ENCODE peak calls at places on chromosomes 1 and 21, in seven cellular contexts. Y, Z, M, S, O, T and U are unnamed samples.

GRCh38 chr1:179091691-179092165 is 9.9 kb downstream of the TOR3A start:
- DNase-seq in O (no peak), M (no peak), Z (no peak), T (peak; percentile 17), S (peak; percentile 73), Y (peak; percentile 57), U (peak; percentile 56)

GRCh38 chr1:20793236-20793635 is 6.1 kb upstream of the HP1BP3 start:
- DNase-seq in M (no peak), T (no peak), S (no peak), Y (no peak), O (no peak), Z (no peak), U (no peak)

GRCh38 chr1:23792151-23792945 is 1.4 kb downstream of the LYPLA2 start:
- DNase-seq in T (no peak), Y (no peak), Z (no peak), M (no peak), S (no peak), O (no peak), U (no peak)

GRCh38 chr1:29849038-29849750 is 612.9 kb downstream of the PTPRU start:
- DNase-seq in T (peak; percentile 41), Z (peak; percentile 26), O (no peak), M (no peak), S (peak; percentile 1), Y (peak; percentile 31), U (no peak)

GRCh38 chr21:42092805-42093590 is 21.9 kb downstream of the UMODL1 start:
- DNase-seq in M (no peak), T (no peak), O (no peak), Z (no peak), Y (no peak), S (no peak), U (no peak)

GRCh38 chr1:26666855-26667254 is 29.0 kb upstream of the ARID1A start:
- DNase-seq in Z (no peak), S (peak; percentile 52), Y (peak; percentile 24), M (no peak), T (peak; percentile 55), O (no peak), U (peak; percentile 50)

GRCh38 chr1:59502009-59502691 is 205.3 kb downstream of the FGGY start:
- DNase-seq in Z (no peak), Y (peak; percentile 31), M (no peak), S (no peak), O (no peak), T (no peak), U (peak; percentile 71)

GRCh38 chr1:14996133-14997050 is 157.2 kb upstream of the TMEM51 start:
- DNase-seq in T (peak; percentile 89), S (peak; percentile 94), Y (peak; percentile 96), Z (no peak), O (no peak), M (peak; percentile 77), U (peak; percentile 46)

GRCh38 chr1:175863291-175864050 is 120.1 kb upstream of the TNR start:
- DNase-seq in Z (no peak), O (no peak), M (no peak), T (no peak), S (no peak), Y (no peak), U (no peak)

GRCh38 chr1:43357251-43357650 is 1.5 kb upstream of the CDC20 start:
- DNase-seq in T (no peak), M (no peak), Z (no peak), O (no peak), Y (no peak), S (no peak), U (no peak)

GRCh38 chr1:32874860-32875793 is 4.4 kb upstream of the FNDC5 start:
- DNase-seq in Y (no peak), Z (no peak), T (no peak), S (no peak), O (no peak), M (no peak), U (no peak)

GRCh38 chr1:110540891-110541685 is 22.1 kb upstream of the KCNA10 start:
- DNase-seq in Z (no peak), Y (no peak), M (no peak), T (no peak), O (no peak), S (no peak), U (no peak)

GRCh38 chr1:197725975-197726374 is 49.3 kb downstream of the DENND1B start:
- DNase-seq in T (no peak), Z (no peak), M (no peak), S (no peak), O (no peak), Y (no peak), U (no peak)

GRCh38 chr1:194709439-194709838 is 1523.0 kb upstream of the B3GALT2 start:
- DNase-seq in T (peak; percentile 8), S (no peak), Y (peak; percentile 12), M (no peak), O (no peak), Z (no peak), U (no peak)

GRCh38 chr1:98763488-98764141 is 102.1 kb downstream of the SNX7 start:
- DNase-seq in T (no peak), Y (no peak), S (no peak), Z (no peak), M (no peak), O (no peak), U (no peak)

GRCh38 chr1:26166719-26167281 is 2.0 kb downstream of the C1orf232 start:
- DNase-seq in O (no peak), M (no peak), S (no peak), Z (no peak), T (no peak), Y (no peak), U (no peak)

GRCh38 chr1:206467915-206468314 is 2.4 kb upstream of the IKBKE start:
- DNase-seq in Z (peak; percentile 61), Y (peak; percentile 32), T (no peak), S (no peak), O (peak; percentile 60), M (no peak), U (no peak)